ENCODE peak calls at places on chromosomes 16 and 17, in ten cellular contexts. T, H, K, V, W, U, N, E, G and I are unnamed samples.

GRCh38 chr17:49442051-49442450 is 27.4 kb upstream of the PHB1 start:
- DNase-seq in E (no peak), K (no peak), U (no peak), T (no peak), H (no peak), W (no peak), N (no peak), G (peak), V (no peak), I (no peak)

GRCh38 chr17:75909051-75909811 is 4.5 kb upstream of the MRPL38 start:
- DNase-seq in K (no peak), W (no peak), N (no peak), U (no peak), E (no peak), G (no peak), T (no peak), H (peak), V (peak), I (no peak)

GRCh38 chr16:1788708-1789100 is 4.8 kb downstream of the IGFALS start:
- DNase-seq in T (no peak), E (no peak), N (no peak), V (no peak), G (no peak), K (no peak), H (no peak), U (no peak), W (no peak), I (no peak)

GRCh38 chr16:70736454-70737376 is 50.9 kb upstream of the MTSS2 start:
- DNase-seq in T (peak), G (no peak), E (peak), U (no peak), V (no peak), K (no peak), W (no peak), N (no peak), H (no peak), I (no peak)

GRCh38 chr17:14119546-14119945 is 50.2 kb downstream of the COX10 start:
- DNase-seq in K (no peak), V (no peak), W (no peak), H (no peak), E (no peak), U (no peak), N (no peak), T (no peak), G (no peak), I (no peak)

GRCh38 chr16:89023621-89024511 is 46.9 kb upstream of the CBFA2T3 start:
- DNase-seq in E (no peak), T (no peak), K (no peak), H (no peak), N (no peak), W (no peak), V (no peak), G (no peak), U (no peak), I (no peak)

GRCh38 chr17:66200685-66201092 is 8.8 kb upstream of the CEP112 start:
- DNase-seq in N (peak), W (peak), V (peak), T (peak), K (no peak), G (peak), H (peak), U (no peak), E (peak), I (peak)

GRCh38 chr16:67782567-67783352 is 23.6 kb downstream of the RANBP10 start:
- DNase-seq in T (no peak), N (no peak), K (no peak), E (no peak), U (no peak), W (no peak), G (no peak), V (no peak), H (no peak), I (no peak)

GRCh38 chr16:81189100-81189664 is 49.3 kb upstream of the BCO1 start:
- DNase-seq in T (peak), V (no peak), H (peak), E (no peak), W (no peak), K (no peak), N (peak), U (peak), G (no peak), I (peak)

GRCh38 chr16:29909398-29909797 is 9.1 kb downstream of the ASPHD1 start:
- DNase-seq in E (no peak), G (no peak), N (peak), V (no peak), K (no peak), W (no peak), H (no peak), U (no peak), T (peak), I (no peak)

GRCh38 chr16:84738255-84739038 is 38.6 kb downstream of the USP10 start:
- DNase-seq in H (peak), V (peak), N (peak), G (peak), W (peak), K (peak), U (peak), E (peak), T (peak), I (no peak)

GRCh38 chr16:88588148-88588547 is 17.9 kb downstream of the ZC3H18 start:
- DNase-seq in K (no peak), G (no peak), H (no peak), W (no peak), T (no peak), E (no peak), N (no peak), U (no peak), V (no peak), I (no peak)

GRCh38 chr17:8393470-8394231 is 4.0 kb downstream of the RNF222 start:
- DNase-seq in K (no peak), E (peak), H (no peak), W (no peak), N (peak), T (no peak), G (peak), V (no peak), U (no peak), I (no peak)

GRCh38 chr16:24728891-24729242 is 584 bp upstream of the TNRC6A start:
- DNase-seq in W (no peak), V (no peak), U (no peak), G (no peak), K (no peak), N (no peak), E (no peak), T (no peak), H (no peak), I (no peak)

GRCh38 chr16:83443972-83444371 is 363.8 kb upstream of the HSBP1 start:
- DNase-seq in H (no peak), V (no peak), E (no peak), G (no peak), K (no peak), U (no peak), T (no peak), W (no peak), N (no peak), I (no peak)